ENCODE peak calls at places on chromosome 1, in four cellular contexts. G is IMR-90, V is tibial nerve, P is esophagus squamous epithelium. Y is an unnamed sample. For H3K4me1, the result is how much of the 10 kb centered on the place peaks cover.

GRCh38 chr1:209045326-209046057 is 538.0 kb upstream of the CAMK1G start:
- DNase-seq in G (no peak), V (no peak), P (no peak), Y (no peak)

GRCh38 chr1:55337801-55338447 is 122.8 kb upstream of the USP24 start:
- DNase-seq in G (peak), V (no peak), P (no peak), Y (no peak)

GRCh38 chr1:31697369-31697984 is 6.3 kb downstream of the COL16A1 start:
- DNase-seq in G (no peak), V (no peak), P (no peak), Y (no peak)

GRCh38 chr1:15852036-15852827 is 4.7 kb downstream of the SPEN start:
- DNase-seq in G (peak), V (no peak), P (no peak), Y (no peak)

GRCh38 chr1:156502749-156503671 is 2.4 kb upstream of the MEF2D start:
- DNase-seq in G (peak), V (peak), P (no peak), Y (peak)

GRCh38 chr1:152167835-152168534 is 9.0 kb upstream of the RPTN start:
- DNase-seq in G (peak), V (no peak), P (no peak), Y (no peak)

GRCh38 chr1:197106869-197107268 is 39.6 kb downstream of the ASPM start:
- DNase-seq in G (no peak), V (no peak), P (no peak), Y (no peak)

GRCh38 chr1:202107321-202107761 is 15.4 kb upstream of the GPR37L1 start:
- DNase-seq in G (no peak), V (no peak), P (no peak), Y (peak)

GRCh38 chr1:4655674-4656532 is 1.5 kb downstream of the AJAP1 start:
- DNase-seq in G (no peak), V (peak), P (no peak), Y (no peak)

GRCh38 chr1:200895448-200895799 is 724 bp downstream of the INAVA start:
- DNase-seq in G (no peak), V (no peak), P (no peak), Y (no peak)

GRCh38 chr1:148166558-148167492 is 14.7 kb upstream of the NBPF11 start:
- DNase-seq in G (no peak), V (no peak), P (no peak), Y (no peak)

GRCh38 chr1:169348356-169349036 is 19.1 kb downstream of the NME7 start:
- DNase-seq in G (peak), V (peak), P (no peak), Y (no peak)

GRCh38 chr1:15187175-15187810 is 33.7 kb downstream of the TMEM51 start:
- DNase-seq in G (no peak), V (no peak), P (no peak), Y (no peak)

GRCh38 chr1:201307760-201308499 is 24.6 kb downstream of the PKP1 start:
- DNase-seq in G (no peak), V (peak), P (no peak), Y (peak)

GRCh38 chr1:235313931-235314678 is 13.9 kb downstream of the ARID4B start:
- DNase-seq in G (peak), V (no peak), P (no peak), Y (no peak)
- H3K27ac ChIP-seq in G (peak), V (no peak), P (peak), Y (no peak)

GRCh38 chr1:18929686-18930085 is 26.8 kb downstream of the IFFO2 start:
- DNase-seq in G (peak), V (no peak), P (no peak), Y (no peak)

GRCh38 chr1:18927082-18927653 is 24.8 kb upstream of the ALDH4A1 start:
- DNase-seq in G (no peak), V (no peak), P (no peak), Y (no peak)

GRCh38 chr1:18927654-18928272 is 25.4 kb upstream of the ALDH4A1 start:
- DNase-seq in G (peak), V (no peak), P (no peak), Y (no peak)

GRCh38 chr1:18928406-18928805 is 26.1 kb upstream of the ALDH4A1 start:
- DNase-seq in G (no peak), V (no peak), P (no peak), Y (no peak)

DNA sequence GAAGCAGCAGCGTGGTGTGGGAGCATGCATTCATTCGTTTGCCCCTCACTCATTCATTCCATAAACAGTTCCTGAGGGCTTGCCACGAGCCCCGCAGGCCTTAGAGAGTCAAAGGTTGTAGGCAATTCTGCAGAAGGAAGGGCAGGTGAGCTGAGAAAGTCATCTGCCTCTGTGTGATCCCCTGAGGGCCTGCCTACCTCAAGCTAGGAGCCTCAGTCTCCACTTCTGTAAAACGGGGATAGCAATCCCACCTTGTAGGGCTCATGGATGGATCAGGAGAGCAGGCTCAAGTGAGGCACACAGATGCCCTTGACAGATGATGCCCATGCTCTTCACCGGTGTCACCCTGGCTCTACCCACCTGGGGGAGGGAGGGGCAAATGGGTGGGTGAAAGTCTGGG is 26.6 kb upstream of the ALDH4A1 start:
- DNase-seq in G (no peak), V (no peak), P (no peak), Y (no peak)
- H3K4me1 ChIP-seq in G (under half), V (under half), P (under half), Y (under half)

GRCh38 chr1:203308205-203309114 is 3.1 kb downstream of the BTG2 start:
- DNase-seq in G (no peak), V (no peak), P (no peak), Y (no peak)
- TF ChIP-seq POLR2A in G (peak), V (no peak), P (no peak), Y (no peak)

GRCh38 chr1:68228833-68229232 is 3.5 kb downstream of the WLS start:
- DNase-seq in G (peak), V (no peak), P (no peak), Y (no peak)
- H3K27ac ChIP-seq in G (peak), V (peak), P (peak), Y (peak)

GRCh38 chr1:205630651-205631009 is 1.2 kb downstream of the ELK4 start:
- DNase-seq in G (no peak), V (no peak), P (no peak), Y (no peak)
- H3K4me1 ChIP-seq in G (under half), V (under half), P (under half), Y (under half)

DNA sequence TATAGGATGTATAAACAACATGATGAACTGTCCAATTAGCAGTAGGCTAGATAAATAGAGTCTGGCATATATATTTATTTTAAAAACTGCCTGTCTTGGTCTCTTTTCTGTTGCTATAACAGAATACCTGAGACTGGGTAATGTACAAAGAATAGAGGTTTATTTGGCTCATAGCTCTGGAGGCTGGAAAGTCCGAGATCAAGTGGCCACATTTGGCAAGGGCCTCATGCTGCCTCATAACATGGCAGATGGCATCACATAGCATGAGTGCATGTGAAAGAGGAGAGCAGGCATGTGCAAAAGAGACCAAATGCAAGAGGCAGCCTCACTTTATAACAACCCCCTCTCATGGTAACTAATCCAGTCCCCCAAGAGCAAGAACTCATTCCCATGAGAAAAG is 6.0 kb downstream of the STYXL2 start:
- DNase-seq in G (no peak), V (no peak), P (no peak), Y (no peak)
- TF ChIP-seq POLR2A in G (no peak), V (no peak), P (no peak), Y (no peak)

GRCh38 chr1:42504535-42505128 is 41.5 kb downstream of the CCDC30 start:
- DNase-seq in G (no peak), V (no peak), P (no peak), Y (no peak)
- H3K27ac ChIP-seq in G (no peak), V (no peak), P (no peak), Y (no peak)

GRCh38 chr1:115761601-115762302 is 6.8 kb downstream of the CASQ2 start:
- DNase-seq in G (no peak), V (no peak), P (no peak), Y (no peak)
- H3K4me1 ChIP-seq in G (under half), V (under half), P (under half), Y (under half)

GRCh38 chr1:243299069-243299468 is 43.2 kb downstream of the SDCCAG8 start:
- DNase-seq in G (no peak), V (no peak), P (no peak), Y (no peak)

GRCh38 chr1:243292117-243292516 is 36.3 kb downstream of the SDCCAG8 start:
- DNase-seq in G (no peak), V (no peak), P (no peak), Y (no peak)

GRCh38 chr1:243294723-243295121 is 38.9 kb downstream of the SDCCAG8 start:
- DNase-seq in G (peak), V (no peak), P (no peak), Y (no peak)

GRCh38 chr1:243291287-243291686 is 35.4 kb downstream of the SDCCAG8 start:
- DNase-seq in G (no peak), V (no peak), P (no peak), Y (no peak)

GRCh38 chr1:243293941-243294722 is 38.3 kb downstream of the SDCCAG8 start:
- DNase-seq in G (no peak), V (no peak), P (no peak), Y (no peak)
- TF ChIP-seq POLR2A in G (no peak), V (no peak), P (no peak), Y (no peak)

Y was measured in stomach.